ENCODE peak calls at places on chromosomes 12 and 14, in four cellular contexts. P is activated naive CD8-positive, alpha-beta T cell treated with anti-CD3 and anti-CD28 coated beads, Interleukin-2, amount 50 U/mL, for 16 hours; V is HCEC 1CT; T is tibial artery. W is an unnamed sample.

GRCh38 chr14:22653012-22653621 is 9.0 kb upstream of the OR6J1 start:
- DNase-seq in P (no peak), V (peak; percentile 82), T (peak; percentile 72), W (peak; percentile 51)

GRCh38 chr12:125533434-125534029 is 468.3 kb downstream of the AACS start:
- DNase-seq in P (no peak), T (no peak), V (no peak), W (peak; percentile 72)

GRCh38 chr14:81435578-81436295 is 35.6 kb upstream of the STON2 start:
- DNase-seq in V (no peak), P (no peak), T (peak; percentile 69), W (peak; percentile 57)

GRCh38 chr12:75553865-75554555 is 42.6 kb upstream of the KRR1 start:
- DNase-seq in V (no peak), P (no peak), T (no peak), W (no peak)

GRCh38 chr14:93676416-93676958 is 111.8 kb downstream of the PRIMA1 start:
- DNase-seq in P (no peak), T (no peak), V (no peak), W (no peak)

GRCh38 chr12:49428652-49429549 is 61.6 kb downstream of the SPATS2 start:
- DNase-seq in P (no peak), V (peak; percentile 75), T (no peak), W (no peak)

GRCh38 chr14:71266994-71267636 is 359.9 kb downstream of the PCNX1 start:
- DNase-seq in T (no peak), P (no peak), V (peak; percentile 28), W (no peak)

GRCh38 chr14:53842938-53843337 is 113.7 kb downstream of the BMP4 start:
- DNase-seq in T (no peak), V (peak; percentile 5), P (no peak), W (no peak)

GRCh38 chr14:68466491-68466977 is 326.3 kb downstream of the ZFP36L1 start:
- DNase-seq in T (no peak), P (no peak), V (peak; percentile 91), W (no peak)

GRCh38 chr12:104769207-104769606 is 188.9 kb downstream of the SLC41A2 start:
- DNase-seq in P (no peak), T (no peak), V (no peak), W (no peak)

GRCh38 chr12:104643921-104644669 is 187.3 kb downstream of the CHST11 start:
- DNase-seq in V (no peak), T (no peak), P (no peak), W (no peak)

GRCh38 chr12:77494306-77494705 is 336.4 kb upstream of the NAV3 start:
- DNase-seq in V (no peak), P (no peak), T (no peak), W (no peak)

GRCh38 chr14:102213984-102214658 is 74.4 kb downstream of the WDR20 start:
- DNase-seq in P (no peak), T (peak; percentile 52), V (no peak), W (no peak)

W was measured in progenitor cell of endocrine pancreas.